ENCODE peak calls at places on chromosomes 7 and 10, in seven cellular contexts. L is CD8-positive, alpha-beta memory T cell; H is PC-3; I is CD4-positive, alpha-beta T cell; D is right atrium auricular region; E is IMR-90; M is tibial artery. N is an unnamed sample.

GRCh38 chr10:95513941-95514392 is 47.2 kb downstream of the SORBS1 start:
- DNase-seq in M (peak; percentile 68), I (no peak), D (no peak), E (peak; percentile 10), L (no peak), H (peak; percentile 79), N (no peak)

GRCh38 chr10:76328348-76328747 is 896.9 kb downstream of the LRMDA start:
- DNase-seq in E (no peak), D (no peak), M (no peak), H (no peak), L (no peak), I (no peak), N (no peak)

GRCh38 chr7:142401951-142402350 is 144.1 kb upstream of the PRSS58 start:
- DNase-seq in D (no peak), L (no peak), I (no peak), H (no peak), E (no peak), M (no peak), N (no peak)

GRCh38 chr7:130732980-130733865 is 784 bp downstream of the KLF14 start:
- DNase-seq in H (no peak), D (no peak), I (no peak), L (no peak), M (no peak), E (peak; percentile 1), N (peak; percentile 10)

GRCh38 chr10:43160067-43160918 is 22.0 kb downstream of the CSGALNACT2 start:
- DNase-seq in I (no peak), L (no peak), E (peak; percentile 90), H (peak; percentile 33), M (no peak), D (no peak), N (no peak)

GRCh38 chr10:70480254-70480861 is 1.8 kb downstream of the PALD1 start:
- DNase-seq in H (no peak), L (no peak), M (no peak), E (no peak), I (no peak), D (no peak), N (no peak)

GRCh38 chr10:126905776-126906703 is 812 bp downstream of the DOCK1 start:
- DNase-seq in E (peak; percentile 52), D (no peak), I (no peak), H (no peak), L (no peak), M (peak; percentile 32), N (peak; percentile 81)

GRCh38 chr7:47335557-47336177 is 246.2 kb downstream of the TNS3 start:
- DNase-seq in E (no peak), I (no peak), M (no peak), D (no peak), L (no peak), H (no peak), N (no peak)

GRCh38 chr10:22552888-22553378 is 161.4 kb downstream of the PIP4K2A start:
- DNase-seq in L (no peak), D (no peak), H (peak; percentile 18), I (no peak), E (peak; percentile 18), M (no peak), N (no peak)

GRCh38 chr7:134720091-134720935 is 59.1 kb upstream of the CALD1 start:
- DNase-seq in H (no peak), E (peak; percentile 72), I (no peak), L (no peak), M (no peak), D (no peak), N (no peak)

GRCh38 chr7:47721670-47722069 is 139.8 kb upstream of the TNS3 start:
- DNase-seq in I (no peak), M (no peak), H (no peak), D (no peak), E (no peak), L (no peak), N (no peak)

GRCh38 chr7:82506208-82506607 is 62.6 kb upstream of the CACNA2D1 start:
- DNase-seq in D (no peak), E (peak; percentile 7), M (no peak), I (no peak), L (no peak), H (no peak), N (no peak)

GRCh38 chr7:92904292-92905131 is 68.1 kb upstream of the CDK6 start:
- DNase-seq in L (peak; percentile 89), M (no peak), D (no peak), H (peak; percentile 94), I (peak; percentile 62), E (peak; percentile 97), N (peak; percentile 96)

GRCh38 chr7:147265528-147265927 is 1148.9 kb downstream of the CNTNAP2 start:
- DNase-seq in I (no peak), L (no peak), E (no peak), D (no peak), H (no peak), M (no peak), N (no peak)

GRCh38 chr10:89458289-89458688 is 43.9 kb downstream of the IFIT5 start:
- DNase-seq in I (no peak), M (no peak), D (no peak), H (peak; percentile 73), L (no peak), E (peak; percentile 79), N (peak; percentile 81)

GRCh38 chr7:25926891-25927625 is 224.9 kb upstream of the NFE2L3 start:
- DNase-seq in E (no peak), L (no peak), M (no peak), H (no peak), D (no peak), I (no peak), N (no peak)

GRCh38 chr7:97006951-97007861 is 1.9 kb downstream of the DLX6 start:
- DNase-seq in I (no peak), L (no peak), D (no peak), M (no peak), E (no peak), H (no peak), N (no peak)
- H3K27me3 ChIP-seq in I (peaks cover 88% of the 10 kb centered on the region), L (peaks cover 69% of the 10 kb centered on the region), D (peaks cover 71% of the 10 kb centered on the region), M (peaks cover 97% of the 10 kb centered on the region), E (peaks cover 71% of the 10 kb centered on the region), H (peaks cover 26% of the 10 kb centered on the region), N (no peaks in the 10 kb centered on the region)

GRCh38 chr7:157433628-157434027 is 96.8 kb downstream of the DNAJB6 start:
- DNase-seq in E (no peak), D (no peak), H (no peak), L (no peak), M (no peak), I (no peak), N (peak; percentile 28)

GRCh38 chr7:157432541-157432956 is 95.7 kb downstream of the DNAJB6 start:
- DNase-seq in D (no peak), E (peak; percentile 68), L (no peak), H (peak; percentile 62), M (no peak), I (no peak), N (peak; percentile 67)

GRCh38 chr7:157432957-157433576 is 96.3 kb downstream of the DNAJB6 start:
- DNase-seq in M (no peak), H (peak; percentile 66), L (peak; percentile 66), I (peak; percentile 62), D (no peak), E (peak; percentile 17), N (peak; percentile 51)

GRCh38 chr7:157434701-157435100 is 97.9 kb downstream of the DNAJB6 start:
- DNase-seq in L (no peak), E (no peak), M (no peak), I (no peak), D (no peak), H (no peak), N (peak; percentile 29)

GRCh38 chr7:157434231-157434630 is 97.4 kb downstream of the DNAJB6 start:
- DNase-seq in D (no peak), I (no peak), L (no peak), H (no peak), M (no peak), E (no peak), N (no peak)
- H3K27ac ChIP-seq in D (no peak overlapping the region), I (no peak overlapping the region), L (no peak overlapping the region), H (no peak overlapping the region), M (no peak overlapping the region), E (no peak overlapping the region), N (no peak overlapping the region)

GRCh38 chr7:101166603-101166908 is 1.2 kb upstream of the VGF start:
- DNase-seq in D (no peak), E (no peak), H (no peak), I (no peak), L (no peak), M (no peak), N (no peak)
- H3K27me3 ChIP-seq in D (peaks cover 36% of the 10 kb centered on the region), E (peaks cover 41% of the 10 kb centered on the region), H (peaks cover 45% of the 10 kb centered on the region), I (peaks cover 93% of the 10 kb centered on the region), L (peaks cover 80% of the 10 kb centered on the region), M (peaks cover 99% of the 10 kb centered on the region), N (peaks cover 87% of the 10 kb centered on the region)

GRCh38 chr10:114613237-114613979 is 44.7 kb downstream of the ABLIM1 start:
- DNase-seq in D (no peak), H (no peak), I (no peak), E (no peak), M (no peak), L (no peak), N (no peak)
- H3K27ac ChIP-seq in D (peak overlapping the region; percentile 71), H (no peak overlapping the region), I (no peak overlapping the region), E (no peak overlapping the region), M (no peak overlapping the region), L (no peak overlapping the region), N (no peak overlapping the region)

GRCh38 chr10:77807706-77808105 is 118.8 kb downstream of the DLG5 start:
- DNase-seq in L (no peak), I (no peak), D (no peak), E (no peak), H (no peak), M (no peak), N (no peak)
- H3K27me3 ChIP-seq in L (no peaks in the 10 kb centered on the region), I (no peaks in the 10 kb centered on the region), D (no peaks in the 10 kb centered on the region), E (no peaks in the 10 kb centered on the region), H (no peaks in the 10 kb centered on the region), M (no peaks in the 10 kb centered on the region), N (no peaks in the 10 kb centered on the region)

DNA sequence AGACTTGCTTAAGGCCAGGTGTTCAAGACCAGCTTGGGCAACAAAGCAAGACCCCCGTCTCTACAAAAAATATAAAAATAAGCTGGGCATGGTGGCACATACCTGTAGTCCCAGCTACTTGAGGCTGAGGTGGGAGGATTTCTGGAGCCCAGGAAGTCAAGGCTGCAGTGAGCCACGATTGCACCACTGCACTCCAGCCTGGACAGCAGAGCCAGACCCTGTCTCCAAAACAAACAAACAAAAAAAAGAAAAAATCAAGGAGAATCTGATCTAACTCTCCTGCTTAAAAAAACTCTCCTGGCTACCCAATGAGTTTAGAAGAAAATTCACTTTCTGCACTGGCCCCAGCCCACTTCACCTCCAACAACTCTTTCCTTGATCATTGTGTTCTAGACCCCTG is 1.9 kb upstream of the KPNA7 start:
- DNase-seq in H (no peak), E (no peak), I (no peak), D (no peak), M (no peak), L (no peak), N (no peak)
- H3K27ac ChIP-seq in H (peak overlapping the region; percentile 100), E (no peak overlapping the region), I (no peak overlapping the region), D (no peak overlapping the region), M (no peak overlapping the region), L (no peak overlapping the region), N (no peak overlapping the region)

GRCh38 chr7:1704326-1705241 is 34.5 kb downstream of the ELFN1 start:
- DNase-seq in D (no peak), I (no peak), L (peak; percentile 41), E (no peak), H (no peak), M (no peak), N (no peak)
- H3K27me3 ChIP-seq in D (no peaks in the 10 kb centered on the region), I (no peaks in the 10 kb centered on the region), L (no peaks in the 10 kb centered on the region), E (peaks cover 2% of the 10 kb centered on the region), H (peaks cover 19% of the 10 kb centered on the region), M (peaks cover 36% of the 10 kb centered on the region), N (no peaks in the 10 kb centered on the region)

N was measured in SJSA1.